ENCODE peak calls at places on chromosomes 3 and 15, in eight cellular contexts. X, P, E, L, W, T, Q and U are unnamed samples.

GRCh38 chr15:50058231-50058630 is 60.8 kb downstream of the ATP8B4 start:
- DNase-seq in X (no peak), P (no peak), E (peak; percentile 43), L (no peak), W (no peak), T (no peak), Q (no peak), U (no peak)

GRCh38 chr15:79154491-79155182 is 64.1 kb upstream of the RASGRF1 start:
- DNase-seq in X (no peak), P (no peak), E (no peak), L (no peak), W (no peak), T (no peak), Q (no peak), U (no peak)

GRCh38 chr3:48301020-48301813 is 32.2 kb downstream of the SPINK8 start:
- DNase-seq in X (peak; percentile 75), P (peak; percentile 79), E (peak; percentile 88), L (peak; percentile 89), W (peak; percentile 97), T (peak; percentile 90), Q (peak; percentile 83), U (peak; percentile 97)

GRCh38 chr15:51613988-51614387 is 8.6 kb downstream of the DMXL2 start:
- DNase-seq in X (no peak), P (no peak), E (no peak), L (no peak), W (no peak), T (no peak), Q (no peak), U (no peak)

GRCh38 chr15:59224474-59224873 is 17.8 kb downstream of the LDHAL6B start:
- DNase-seq in X (no peak), P (no peak), E (no peak), L (no peak), W (peak; percentile 69), T (no peak), Q (no peak), U (peak; percentile 82)

GRCh38 chr15:73914145-73914544 is 12.1 kb upstream of the LOXL1 start:
- DNase-seq in X (no peak), P (no peak), E (no peak), L (no peak), W (no peak), T (no peak), Q (no peak), U (no peak)

GRCh38 chr3:186883686-186884058 is 41.2 kb downstream of the ADIPOQ start:
- DNase-seq in X (no peak), P (no peak), E (no peak), L (no peak), W (no peak), T (no peak), Q (no peak), U (no peak)

GRCh38 chr3:133113526-133113925 is 75.3 kb downstream of the TMEM108 start:
- DNase-seq in X (no peak), P (no peak), E (no peak), L (no peak), W (no peak), T (no peak), Q (no peak), U (no peak)

GRCh38 chr15:60529332-60529731 is 50.4 kb upstream of the ICE2 start:
- DNase-seq in X (no peak), P (no peak), E (no peak), L (no peak), W (no peak), T (no peak), Q (no peak), U (no peak)

GRCh38 chr15:61916104-61916503 is 144.1 kb downstream of the VPS13C start:
- DNase-seq in X (peak; percentile 68), P (no peak), E (peak; percentile 90), L (no peak), W (no peak), T (no peak), Q (no peak), U (no peak)

GRCh38 chr3:14234197-14235002 is 55.8 kb downstream of the LSM3 start:
- DNase-seq in X (no peak), P (no peak), E (no peak), L (no peak), W (no peak), T (no peak), Q (no peak), U (peak; percentile 74)

GRCh38 chr3:85081191-85081895 is 122.6 kb downstream of the CADM2 start:
- DNase-seq in X (no peak), P (no peak), E (no peak), L (no peak), W (no peak), T (peak; percentile 2), Q (no peak), U (peak; percentile 14)

GRCh38 chr15:47650564-47650963 is 66.7 kb upstream of the SEMA6D start:
- DNase-seq in X (no peak), P (no peak), E (no peak), L (no peak), W (no peak), T (no peak), Q (no peak), U (no peak)

GRCh38 chr3:32781211-32781968 is 36.4 kb upstream of the TRIM71 start:
- DNase-seq in X (peak; percentile 32), P (peak; percentile 39), E (peak; percentile 80), L (peak; percentile 89), W (peak; percentile 88), T (peak; percentile 90), Q (peak; percentile 39), U (peak; percentile 78)

GRCh38 chr3:163548005-163548404 is 1530.3 kb downstream of the SI start:
- DNase-seq in X (no peak), P (no peak), E (no peak), L (no peak), W (no peak), T (no peak), Q (no peak), U (no peak)

GRCh38 chr15:39115379-39116057 is 465.4 kb upstream of the THBS1 start:
- DNase-seq in X (peak; percentile 52), P (no peak), E (peak; percentile 98), L (no peak), W (no peak), T (no peak), Q (no peak), U (no peak)

GRCh38 chr3:132556467-132557159 is 40.5 kb upstream of the ACKR4 start:
- DNase-seq in X (peak; percentile 51), P (no peak), E (peak; percentile 30), L (no peak), W (peak; percentile 78), T (no peak), Q (no peak), U (peak; percentile 80)

GRCh38 chr15:50390549-50391264 is 33.5 kb upstream of the USP8 start:
- DNase-seq in X (no peak), P (no peak), E (no peak), L (no peak), W (no peak), T (no peak), Q (no peak), U (no peak)

GRCh38 chr3:197040679-197041078 is 11.1 kb upstream of the MELTF start:
- DNase-seq in X (no peak), P (no peak), E (no peak), L (no peak), W (no peak), T (no peak), Q (no peak), U (no peak)

GRCh38 chr3:161691677-161692076 is 195.1 kb downstream of the OTOL1 start:
- DNase-seq in X (no peak), P (no peak), E (no peak), L (no peak), W (no peak), T (no peak), Q (no peak), U (no peak)

GRCh38 chr3:12383218-12383617 is 94.3 kb downstream of the PPARG start:
- DNase-seq in X (no peak), P (no peak), E (no peak), L (no peak), W (no peak), T (no peak), Q (no peak), U (no peak)

GRCh38 chr3:178352300-178353021 is 183.8 kb upstream of the KCNMB2 start:
- DNase-seq in X (peak; percentile 81), P (no peak), E (peak; percentile 85), L (peak; percentile 46), W (no peak), T (peak; percentile 63), Q (no peak), U (no peak)

GRCh38 chr3:66267031-66267430 is 46.2 kb downstream of the SLC25A26 start:
- DNase-seq in X (no peak), P (no peak), E (no peak), L (no peak), W (no peak), T (no peak), Q (no peak), U (no peak)

GRCh38 chr15:64447536-64448315 is 12.7 kb upstream of the ZNF609 start:
- DNase-seq in X (no peak), P (no peak), E (no peak), L (no peak), W (no peak), T (no peak), Q (no peak), U (no peak)

GRCh38 chr3:128188958-128189357 is 35.7 kb downstream of the EEFSEC start:
- DNase-seq in X (no peak), P (no peak), E (peak; percentile 43), L (no peak), W (no peak), T (peak; percentile 12), Q (no peak), U (no peak)

GRCh38 chr15:63395730-63396545 is 14.3 kb upstream of the CA12 start:
- DNase-seq in X (no peak), P (no peak), E (no peak), L (no peak), W (no peak), T (no peak), Q (no peak), U (no peak)

GRCh38 chr3:87206070-87206469 is 21.0 kb upstream of the CHMP2B start:
- DNase-seq in X (peak; percentile 60), P (no peak), E (peak; percentile 42), L (no peak), W (no peak), T (peak; percentile 70), Q (no peak), U (no peak)

GRCh38 chr15:90479656-90480055 is 50.1 kb upstream of the CRTC3 start:
- DNase-seq in X (no peak), P (no peak), E (peak; percentile 58), L (no peak), W (no peak), T (no peak), Q (no peak), U (no peak)

GRCh38 chr15:92822216-92823144 is 77.6 kb upstream of the CHD2 start:
- DNase-seq in X (no peak), P (no peak), E (no peak), L (no peak), W (no peak), T (no peak), Q (no peak), U (no peak)

GRCh38 chr15:41827880-41828746 is at the start of gene JMJD7:
- DNase-seq in X (peak; percentile 69), P (peak; percentile 93), E (peak; percentile 81), L (peak; percentile 58), W (peak; percentile 97), T (peak; percentile 94), Q (peak; percentile 99), U (peak; percentile 98)

GRCh38 chr3:149011676-149012075 is 20.3 kb downstream of the GYG1 start:
- DNase-seq in X (no peak), P (no peak), E (no peak), L (no peak), W (peak; percentile 47), T (no peak), Q (no peak), U (peak; percentile 71)

GRCh38 chr3:20462723-20463122 is 276.7 kb upstream of the SGO1 start:
- DNase-seq in X (no peak), P (no peak), E (no peak), L (no peak), W (no peak), T (no peak), Q (no peak), U (no peak)

GRCh38 chr15:69719527-69719926 is 266.9 kb downstream of the RPLP1 start:
- DNase-seq in X (no peak), P (peak; percentile 47), E (peak; percentile 80), L (no peak), W (no peak), T (no peak), Q (peak; percentile 50), U (no peak)

GRCh38 chr3:58117561-58118305 is 93.0 kb downstream of the DNASE1L3 start:
- DNase-seq in X (no peak), P (no peak), E (no peak), L (no peak), W (peak; percentile 56), T (no peak), Q (no peak), U (peak; percentile 88)